ENCODE peak calls at places on chromosomes 16 and 17, in five cellular contexts. One of them, this sample, is unnamed.

GRCh38 chr17:52049051-52049450 is 109.5 kb downstream of the CA10 start:
- DNase-seq in ACHN: no peak
- DNase-seq in stimulated activated naive CD4-positive, alpha-beta T cell treated with Interleukin-2 at 50 U/mL for 16 hours: no peak
- DNase-seq in activated naive CD4-positive, alpha-beta T cell: no peak
- DNase-seq in GM18507: no peak
- DNase-seq in this sample: no peak

GRCh38 chr17:66412857-66413563 is 110.6 kb downstream of the PRKCA start:
- DNase-seq in activated naive CD4-positive, alpha-beta T cell: no peak
- DNase-seq in stimulated activated naive CD4-positive, alpha-beta T cell treated with Interleukin-2 at 50 U/mL for 16 hours: no peak
- DNase-seq in ACHN: no peak
- DNase-seq in GM18507: no peak
- DNase-seq in this sample: no peak

GRCh38 chr16:67163903-67164558 is 514 bp upstream of the HSF4 start:
- DNase-seq in stimulated activated naive CD4-positive, alpha-beta T cell treated with Interleukin-2 at 50 U/mL for 16 hours: no peak
- DNase-seq in GM18507: no peak
- DNase-seq in ACHN: peak; percentile 53
- DNase-seq in activated naive CD4-positive, alpha-beta T cell: no peak
- DNase-seq in this sample: peak; percentile 44

GRCh38 chr17:1975573-1975972 is 49.6 kb downstream of the RTN4RL1 start:
- DNase-seq in ACHN: no peak
- DNase-seq in GM18507: no peak
- DNase-seq in activated naive CD4-positive, alpha-beta T cell: no peak
- DNase-seq in stimulated activated naive CD4-positive, alpha-beta T cell treated with Interleukin-2 at 50 U/mL for 16 hours: no peak
- DNase-seq in this sample: no peak

GRCh38 chr16:80433617-80434016 is 107.2 kb upstream of the DYNLRB2 start:
- DNase-seq in ACHN: no peak
- DNase-seq in stimulated activated naive CD4-positive, alpha-beta T cell treated with Interleukin-2 at 50 U/mL for 16 hours: no peak
- DNase-seq in activated naive CD4-positive, alpha-beta T cell: no peak
- DNase-seq in GM18507: no peak
- DNase-seq in this sample: no peak

GRCh38 chr17:79255471-79255870 is 180.8 kb downstream of the ENGASE start:
- DNase-seq in ACHN: no peak
- DNase-seq in activated naive CD4-positive, alpha-beta T cell: no peak
- DNase-seq in stimulated activated naive CD4-positive, alpha-beta T cell treated with Interleukin-2 at 50 U/mL for 16 hours: no peak
- DNase-seq in GM18507: no peak
- DNase-seq in this sample: no peak

GRCh38 chr17:882827-883585 is 96.6 kb downstream of the NXN start:
- DNase-seq in activated naive CD4-positive, alpha-beta T cell: no peak
- DNase-seq in ACHN: no peak
- DNase-seq in GM18507: no peak
- DNase-seq in stimulated activated naive CD4-positive, alpha-beta T cell treated with Interleukin-2 at 50 U/mL for 16 hours: no peak
- DNase-seq in this sample: no peak

GRCh38 chr17:48043171-48043570 is 5.0 kb upstream of the NFE2L1 start:
- DNase-seq in stimulated activated naive CD4-positive, alpha-beta T cell treated with Interleukin-2 at 50 U/mL for 16 hours: no peak
- DNase-seq in activated naive CD4-positive, alpha-beta T cell: no peak
- DNase-seq in ACHN: no peak
- DNase-seq in GM18507: no peak
- DNase-seq in this sample: no peak

GRCh38 chr16:21663889-21664647 is at the start of gene OTOA:
- DNase-seq in stimulated activated naive CD4-positive, alpha-beta T cell treated with Interleukin-2 at 50 U/mL for 16 hours: no peak
- DNase-seq in GM18507: no peak
- DNase-seq in ACHN: no peak
- DNase-seq in activated naive CD4-positive, alpha-beta T cell: no peak
- DNase-seq in this sample: no peak

GRCh38 chr17:81169870-81170309 is 3.9 kb upstream of the AATK start:
- DNase-seq in GM18507: no peak
- DNase-seq in stimulated activated naive CD4-positive, alpha-beta T cell treated with Interleukin-2 at 50 U/mL for 16 hours: no peak
- DNase-seq in ACHN: no peak
- DNase-seq in activated naive CD4-positive, alpha-beta T cell: no peak
- DNase-seq in this sample: no peak

GRCh38 chr16:4512473-4512872 is 26.1 kb downstream of the CDIP1 start:
- DNase-seq in ACHN: no peak
- DNase-seq in GM18507: no peak
- DNase-seq in activated naive CD4-positive, alpha-beta T cell: no peak
- DNase-seq in stimulated activated naive CD4-positive, alpha-beta T cell treated with Interleukin-2 at 50 U/mL for 16 hours: no peak
- DNase-seq in this sample: no peak

GRCh38 chr17:64080174-64080618 is 49.7 kb downstream of the ERN1 start:
- DNase-seq in stimulated activated naive CD4-positive, alpha-beta T cell treated with Interleukin-2 at 50 U/mL for 16 hours: no peak
- DNase-seq in ACHN: no peak
- DNase-seq in GM18507: no peak
- DNase-seq in activated naive CD4-positive, alpha-beta T cell: no peak
- DNase-seq in this sample: no peak

GRCh38 chr17:75319818-75320691 is 30.8 kb upstream of the SLC25A19 start:
- DNase-seq in activated naive CD4-positive, alpha-beta T cell: no peak
- DNase-seq in GM18507: no peak
- DNase-seq in stimulated activated naive CD4-positive, alpha-beta T cell treated with Interleukin-2 at 50 U/mL for 16 hours: no peak
- DNase-seq in ACHN: no peak
- DNase-seq in this sample: no peak

GRCh38 chr16:68707341-68708152 is 29.5 kb upstream of the CDH1 start:
- DNase-seq in stimulated activated naive CD4-positive, alpha-beta T cell treated with Interleukin-2 at 50 U/mL for 16 hours: no peak
- DNase-seq in activated naive CD4-positive, alpha-beta T cell: no peak
- DNase-seq in ACHN: peak; percentile 86
- DNase-seq in GM18507: no peak
- DNase-seq in this sample: no peak

GRCh38 chr17:36623281-36623680 is 21.9 kb downstream of the MRM1 start:
- DNase-seq in activated naive CD4-positive, alpha-beta T cell: no peak
- DNase-seq in ACHN: no peak
- DNase-seq in GM18507: no peak
- DNase-seq in stimulated activated naive CD4-positive, alpha-beta T cell treated with Interleukin-2 at 50 U/mL for 16 hours: no peak
- DNase-seq in this sample: no peak